ENCODE peak calls at places on chromosomes 4 and X, in nine cellular contexts. I, A, E, B, S, R, Y, O and T are unnamed samples. For H3K4me1, the result is how much of the 10 kb centered on the place peaks cover.

GRCh38 chrX:132037479-132037993 is 14.4 kb downstream of the STK26 start:
- DNase-seq in O (no peak), E (no peak), I (no peak), R (no peak), Y (no peak), A (no peak), B (no peak), S (no peak), T (no peak)

GRCh38 chr4:86441175-86441960 is 81.5 kb upstream of the MAPK10 start:
- DNase-seq in A (no peak), O (no peak), S (peak), E (no peak), B (no peak), Y (no peak), I (no peak), R (peak), T (peak)

GRCh38 chr4:68490826-68491457 is 43.7 kb downstream of the TMPRSS11E start:
- DNase-seq in R (peak), S (no peak), Y (no peak), A (no peak), O (no peak), E (no peak), I (peak), B (no peak), T (peak)

GRCh38 chrX:130299279-130300009 is 30.7 kb upstream of the ZNF280C start:
- DNase-seq in S (no peak), R (no peak), A (no peak), B (no peak), I (no peak), Y (no peak), O (no peak), E (no peak), T (peak)

GRCh38 chrX:40144576-40144975 is 46.8 kb upstream of the BCOR start:
- DNase-seq in R (no peak), I (no peak), B (no peak), A (no peak), S (no peak), E (no peak), Y (no peak), O (no peak), T (no peak)

GRCh38 chrX:34884693-34885277 is 57.8 kb upstream of the FAM47B start:
- DNase-seq in Y (no peak), A (peak), R (peak), O (peak), E (no peak), B (no peak), I (no peak), S (peak), T (peak)

GRCh38 chr4:36349904-36350554 is 68.6 kb downstream of the DTHD1 start:
- DNase-seq in B (peak), A (no peak), Y (no peak), R (no peak), I (no peak), S (no peak), E (no peak), O (no peak), T (no peak)

GRCh38 chr4:137621056-137621455 is 88.8 kb upstream of the PCDH18 start:
- DNase-seq in I (no peak), S (peak), A (no peak), O (no peak), B (no peak), Y (no peak), R (no peak), E (no peak), T (no peak)

GRCh38 chr4:26175905-26176304 is 144.9 kb upstream of the RBPJ start:
- DNase-seq in O (no peak), S (no peak), I (no peak), A (no peak), B (no peak), Y (no peak), E (no peak), R (no peak), T (no peak)

GRCh38 chr4:185660340-185660739 is 125.0 kb upstream of the PDLIM3 start:
- DNase-seq in R (no peak), I (no peak), A (no peak), S (no peak), E (no peak), B (no peak), Y (no peak), O (no peak), T (no peak)

GRCh38 chr4:107392951-107393350 is 327.1 kb downstream of the PAPSS1 start:
- DNase-seq in O (peak), B (no peak), E (no peak), Y (no peak), A (no peak), I (peak), R (peak), S (no peak), T (no peak)

GRCh38 chr4:14711259-14711658 is 291.0 kb upstream of the CPEB2 start:
- DNase-seq in R (no peak), B (no peak), Y (no peak), I (no peak), S (no peak), O (no peak), E (no peak), A (no peak), T (no peak)

GRCh38 chr4:41144812-41145211 is 69.5 kb downstream of the APBB2 start:
- DNase-seq in I (no peak), R (no peak), S (no peak), O (no peak), B (no peak), Y (no peak), E (no peak), A (no peak), T (no peak)

GRCh38 chr4:7077371-7077770 is 9.5 kb upstream of the GRPEL1 start:
- DNase-seq in Y (no peak), E (no peak), A (no peak), S (no peak), B (no peak), O (no peak), I (no peak), R (no peak), T (no peak)

GRCh38 chr4:26821677-26822503 is 38.8 kb upstream of the STIM2 start:
- DNase-seq in A (no peak), S (no peak), O (no peak), R (no peak), B (no peak), I (no peak), Y (no peak), E (no peak), T (no peak)

GRCh38 chr4:184824776-184825393 is 883 bp downstream of the ACSL1 start:
- DNase-seq in I (no peak), E (no peak), O (no peak), S (no peak), B (no peak), Y (no peak), A (no peak), R (no peak), T (no peak)

GRCh38 chr4:169492436-169493163 is 119.8 kb downstream of the NEK1 start:
- DNase-seq in E (peak), A (peak), I (no peak), S (peak), Y (no peak), O (no peak), B (no peak), R (peak), T (peak)

GRCh38 chrX:10526442-10526841 is 93.9 kb downstream of the MID1 start:
- DNase-seq in S (peak), Y (no peak), O (no peak), R (peak), I (no peak), A (no peak), B (no peak), E (no peak), T (no peak)

GRCh38 chr4:56803473-56803872 is 18.0 kb downstream of the SPINK2 start:
- DNase-seq in A (no peak), Y (no peak), E (no peak), I (no peak), S (peak), R (no peak), B (no peak), O (no peak), T (peak)

GRCh38 chr4:78059524-78059889 is 2.4 kb downstream of the FRAS1 start:
- DNase-seq in Y (no peak), I (peak), R (peak), A (peak), B (peak), S (peak), E (peak), O (peak), T (peak)

GRCh38 chr4:17717301-17717700 is 64.1 kb downstream of the FAM184B start:
- DNase-seq in E (no peak), I (no peak), R (no peak), S (no peak), A (no peak), Y (no peak), O (no peak), B (no peak), T (no peak)

GRCh38 chr4:24853142-24853541 is 57.8 kb downstream of the SOD3 start:
- DNase-seq in B (no peak), R (no peak), Y (no peak), O (no peak), I (no peak), S (peak), A (no peak), E (no peak), T (no peak)

GRCh38 chr4:162461952-162462351 is 298.2 kb upstream of the FSTL5 start:
- DNase-seq in S (no peak), R (no peak), Y (no peak), E (no peak), A (no peak), B (no peak), I (no peak), O (no peak), T (no peak)

GRCh38 chr4:19455850-19456602 is 795.7 kb upstream of the SLIT2 start:
- DNase-seq in A (no peak), I (no peak), E (no peak), O (no peak), B (no peak), Y (no peak), S (no peak), R (no peak), T (no peak)

GRCh38 chrX:47649302-47649701 is 1.1 kb downstream of the ELK1 start:
- DNase-seq in A (no peak), R (no peak), I (no peak), Y (no peak), B (no peak), S (no peak), O (no peak), E (peak), T (peak)

GRCh38 chr4:16581117-16581516 is 317.3 kb downstream of the LDB2 start:
- DNase-seq in E (no peak), S (no peak), B (no peak), O (no peak), R (no peak), A (no peak), I (no peak), Y (no peak), T (no peak)

GRCh38 chr4:121989715-121990114 is 37.9 kb upstream of the TRPC3 start:
- DNase-seq in S (peak), E (peak), I (no peak), Y (no peak), A (peak), R (peak), B (no peak), O (no peak), T (no peak)

GRCh38 chr4:87007345-87008181 is 72.8 kb downstream of the AFF1 start:
- DNase-seq in Y (peak), A (peak), R (peak), E (peak), O (peak), S (peak), B (peak), I (peak), T (peak)

GRCh38 chr4:142660728-142661127 is 185.4 kb downstream of the INPP4B start:
- DNase-seq in S (no peak), R (no peak), A (no peak), B (no peak), O (no peak), E (no peak), I (no peak), Y (no peak), T (no peak)

GRCh38 chr4:7281316-7282093 is 89.2 kb downstream of the SORCS2 start:
- DNase-seq in O (no peak), R (no peak), Y (no peak), E (no peak), S (peak), B (no peak), A (no peak), I (no peak), T (no peak)

GRCh38 chr4:150257338-150257737 is 179.1 kb downstream of the DCLK2 start:
- DNase-seq in B (no peak), O (no peak), E (no peak), A (no peak), S (no peak), R (no peak), Y (no peak), I (no peak), T (no peak)

GRCh38 chrX:112051546-112051945 is 31.0 kb downstream of the TRPC5 start:
- DNase-seq in B (no peak), S (no peak), R (no peak), A (no peak), E (no peak), I (no peak), O (no peak), Y (no peak), T (no peak)

GRCh38 chr4:178917756-178918155 is 1475.5 kb upstream of the AGA start:
- DNase-seq in E (no peak), Y (no peak), O (no peak), A (no peak), R (no peak), B (no peak), I (no peak), S (no peak), T (no peak)

GRCh38 chr4:180058731-180059215 is 2184.4 kb upstream of the TENM3 start:
- DNase-seq in S (peak), E (no peak), O (no peak), I (peak), A (peak), R (peak), B (peak), Y (no peak), T (peak)

GRCh38 chr4:168275836-168276235 is 42.7 kb downstream of the DDX60 start:
- DNase-seq in S (no peak), I (no peak), R (no peak), Y (no peak), O (no peak), A (no peak), E (no peak), B (no peak), T (no peak)

GRCh38 chr4:165131247-165131832 is 18.7 kb upstream of the TMEM192 start:
- DNase-seq in R (peak), O (peak), E (peak), B (peak), A (peak), I (no peak), S (no peak), Y (no peak), T (peak)

GRCh38 chr4:128288689-128289106 is 1.1 kb upstream of the PGRMC2 start:
- DNase-seq in A (no peak), I (no peak), O (no peak), B (no peak), S (peak), E (no peak), R (peak), Y (no peak), T (peak)

GRCh38 chrX:623268-623598 is 7.4 kb upstream of the SHOX start:
- DNase-seq in I (no peak), E (no peak), S (no peak), B (no peak), O (no peak), Y (no peak), R (no peak), A (no peak), T (no peak)

GRCh38 chrX:625137-625691 is 5.4 kb upstream of the SHOX start:
- DNase-seq in S (no peak), Y (no peak), I (no peak), R (no peak), B (no peak), E (no peak), O (no peak), A (no peak), T (no peak)

GRCh38 chrX:622104-622503 is 8.5 kb upstream of the SHOX start:
- DNase-seq in R (no peak), B (no peak), O (no peak), E (no peak), I (no peak), Y (no peak), S (no peak), A (no peak), T (no peak)

GRCh38 chrX:626745-627509 is 3.7 kb upstream of the SHOX start:
- DNase-seq in B (no peak), O (no peak), E (no peak), I (no peak), R (no peak), A (no peak), Y (no peak), S (no peak), T (no peak)

DNA sequence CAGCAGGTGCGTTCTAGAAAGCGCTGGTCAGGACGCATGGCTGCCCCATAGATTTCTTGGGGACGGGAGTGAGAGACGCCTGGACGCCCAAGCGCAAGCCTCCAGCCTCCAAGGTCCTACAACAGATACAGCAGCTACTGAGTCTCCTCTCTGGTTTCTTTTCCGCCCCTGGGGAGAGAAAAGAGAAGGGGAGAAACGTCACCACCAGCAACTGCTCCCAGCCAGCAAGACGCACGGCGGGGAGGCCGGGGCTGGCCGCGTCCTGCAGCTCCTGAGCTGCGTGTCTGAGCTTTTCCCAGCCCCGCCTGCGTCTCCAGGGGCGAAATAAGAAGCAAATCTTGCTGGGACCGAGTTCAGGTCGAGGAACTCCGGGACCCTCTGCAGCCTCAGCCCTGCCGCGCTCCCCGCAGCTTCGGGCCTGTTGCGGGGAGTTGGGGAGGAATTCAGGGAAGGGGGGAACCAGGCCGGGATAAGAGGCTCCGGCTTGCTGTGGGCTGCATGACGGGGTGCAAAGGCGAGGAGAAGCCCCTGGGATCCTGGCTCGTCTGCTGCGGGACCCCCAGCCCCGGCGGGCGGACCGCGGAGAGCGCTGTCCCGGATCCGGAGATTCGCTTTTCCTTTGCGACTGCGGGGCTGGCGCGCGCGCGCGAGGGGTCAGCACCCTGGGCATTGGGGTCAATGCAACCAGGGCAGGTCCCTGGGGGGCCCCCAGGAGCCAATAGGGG is 6.8 kb upstream of the SHOX start:
- DNase-seq in I (no peak), B (peak), Y (no peak), S (no peak), E (no peak), O (no peak), R (peak), A (no peak), T (no peak)
- H3K4me3 ChIP-seq in I (no peak), B (no peak), Y (peak), S (no peak), E (no peak), O (no peak), R (no peak), A (no peak), T (no peak)

DNA sequence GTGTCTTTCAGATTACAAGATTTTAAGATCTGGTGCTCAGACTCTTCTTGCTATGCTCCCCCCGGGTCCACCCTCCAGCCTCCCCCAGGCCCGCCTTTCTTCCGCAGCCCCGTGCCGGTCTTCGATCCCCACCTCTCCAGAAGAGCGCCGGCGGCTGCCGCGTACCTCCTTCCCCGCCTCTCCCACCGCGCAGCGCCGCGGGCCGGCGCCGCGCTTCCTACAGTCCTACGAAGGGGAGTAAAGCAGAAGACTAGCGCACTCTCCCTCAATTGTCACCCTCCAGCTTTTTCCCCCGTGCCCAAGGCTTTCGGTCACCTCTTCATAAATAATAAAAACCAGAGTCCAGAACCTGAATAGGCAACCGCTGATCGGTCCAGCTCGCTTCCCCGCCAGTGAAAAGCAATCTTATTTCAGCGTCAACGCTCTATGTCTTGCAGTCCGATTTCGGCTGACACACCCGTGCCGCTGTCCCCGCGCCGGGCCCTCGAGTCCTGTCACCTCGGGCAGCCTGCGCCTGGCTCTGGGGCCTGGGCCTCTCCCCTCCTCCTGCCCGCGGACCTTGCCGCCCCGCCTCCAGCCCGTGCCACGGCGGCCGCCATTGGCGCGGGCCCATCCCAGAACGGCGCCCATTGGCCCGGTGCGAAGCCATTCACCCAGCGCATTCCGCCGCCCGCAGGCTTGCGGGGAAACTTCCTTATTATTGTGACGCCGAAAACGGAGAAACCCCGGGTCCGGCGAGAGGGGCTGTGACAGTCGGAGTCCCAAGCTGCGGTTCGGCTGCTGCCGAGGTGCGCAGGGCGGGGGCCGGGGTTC is at the start of gene HERC3:
- DNase-seq in Y (peak), I (peak), O (peak), E (peak), A (peak), S (peak), B (peak), R (peak), T (peak)
- TF ChIP-seq CTCF in Y (peak), I (no peak), O (no peak), E (peak), A (peak), S (no peak), B (no peak), R (no peak), T (peak)

GRCh38 chrX:70169281-70169680 is 8.0 kb upstream of the DGAT2L6 start:
- DNase-seq in R (no peak), O (no peak), A (no peak), B (no peak), S (no peak), E (no peak), I (no peak), Y (no peak), T (no peak)
- H3K4me1 ChIP-seq in R (under half), O (under half), A (under half), B (under half), S (under half), E (under half), I (under half), Y (under half), T (under half)

GRCh38 chrX:77892887-77893286 is 2.3 kb downstream of the MAGT1 start:
- DNase-seq in A (no peak), O (no peak), B (no peak), S (no peak), I (no peak), Y (no peak), E (no peak), R (no peak), T (no peak)
- H3K4me3 ChIP-seq in A (no peak), O (no peak), B (no peak), S (no peak), I (no peak), Y (no peak), E (no peak), R (no peak), T (no peak)

GRCh38 chrX:75155830-75156525 is at the start of gene ABCB7:
- DNase-seq in A (peak), S (peak), I (peak), E (peak), O (peak), Y (peak), B (peak), R (peak), T (peak)
- TF ChIP-seq CTCF in A (no peak), S (no peak), I (no peak), E (peak), O (no peak), Y (peak), B (no peak), R (peak), T (peak)

GRCh38 chr4:152081024-152081423 is 320.2 kb upstream of the GATB start:
- DNase-seq in Y (no peak), S (no peak), I (no peak), B (no peak), E (no peak), R (no peak), O (no peak), A (no peak), T (no peak)
- H3K4me1 ChIP-seq in Y (under half), S (under half), I (under half), B (under half), E (under half), R (under half), O (under half), A (under half), T (under half)